ENCODE peak calls at places on chromosomes 4 and X, in nine cellular contexts. One of them, this sample, is unnamed.

GRCh38 chr4:131499139-131499873 is 1649.8 kb upstream of the PCDH10 start:
- DNase-seq in right lobe of liver: no peak
- DNase-seq in cardiac muscle cell: peak
- DNase-seq in SK-MEL-5: no peak
- DNase-seq in NCI-H2029 treated with DMSO at 0.1 percent for 48 hours: no peak
- DNase-seq in T-helper 2 cell: no peak
- DNase-seq in ELF-1: no peak
- DNase-seq in activated T-cell treated with anti-CD3 and anti-CD28 coated beads, Interleukin-2, amount 50 U/mL, for 72 hours: no peak
- DNase-seq in H7: no peak
- DNase-seq in this sample: no peak

GRCh38 chr4:66572949-66573348 is 902.7 kb upstream of the EPHA5 start:
- DNase-seq in NCI-H2029 treated with DMSO at 0.1 percent for 48 hours: no peak
- DNase-seq in T-helper 2 cell: no peak
- DNase-seq in ELF-1: no peak
- DNase-seq in H7: no peak
- DNase-seq in SK-MEL-5: no peak
- DNase-seq in cardiac muscle cell: peak
- DNase-seq in right lobe of liver: no peak
- DNase-seq in activated T-cell treated with anti-CD3 and anti-CD28 coated beads, Interleukin-2, amount 50 U/mL, for 72 hours: no peak
- DNase-seq in this sample: no peak

GRCh38 chr4:185554243-185555126 is 19.2 kb upstream of the PDLIM3 start:
- DNase-seq in activated T-cell treated with anti-CD3 and anti-CD28 coated beads, Interleukin-2, amount 50 U/mL, for 72 hours: no peak
- DNase-seq in right lobe of liver: no peak
- DNase-seq in T-helper 2 cell: no peak
- DNase-seq in ELF-1: no peak
- DNase-seq in SK-MEL-5: no peak
- DNase-seq in cardiac muscle cell: no peak
- DNase-seq in NCI-H2029 treated with DMSO at 0.1 percent for 48 hours: no peak
- DNase-seq in H7: no peak
- DNase-seq in this sample: no peak

GRCh38 chr4:17597517-17597916 is 16.9 kb upstream of the MED28 start:
- DNase-seq in T-helper 2 cell: no peak
- DNase-seq in SK-MEL-5: peak
- DNase-seq in H7: no peak
- DNase-seq in ELF-1: no peak
- DNase-seq in cardiac muscle cell: peak
- DNase-seq in activated T-cell treated with anti-CD3 and anti-CD28 coated beads, Interleukin-2, amount 50 U/mL, for 72 hours: no peak
- DNase-seq in right lobe of liver: no peak
- DNase-seq in NCI-H2029 treated with DMSO at 0.1 percent for 48 hours: no peak
- DNase-seq in this sample: no peak

GRCh38 chr4:6278801-6279197 is 9.1 kb downstream of the WFS1 start:
- DNase-seq in SK-MEL-5: no peak
- DNase-seq in cardiac muscle cell: peak
- DNase-seq in ELF-1: no peak
- DNase-seq in T-helper 2 cell: no peak
- DNase-seq in NCI-H2029 treated with DMSO at 0.1 percent for 48 hours: no peak
- DNase-seq in right lobe of liver: no peak
- DNase-seq in activated T-cell treated with anti-CD3 and anti-CD28 coated beads, Interleukin-2, amount 50 U/mL, for 72 hours: peak
- DNase-seq in H7: no peak
- DNase-seq in this sample: no peak

GRCh38 chr4:168598191-168598590 is 101.3 kb downstream of the PALLD start:
- DNase-seq in activated T-cell treated with anti-CD3 and anti-CD28 coated beads, Interleukin-2, amount 50 U/mL, for 72 hours: no peak
- DNase-seq in H7: no peak
- DNase-seq in ELF-1: no peak
- DNase-seq in right lobe of liver: no peak
- DNase-seq in NCI-H2029 treated with DMSO at 0.1 percent for 48 hours: no peak
- DNase-seq in cardiac muscle cell: peak
- DNase-seq in T-helper 2 cell: no peak
- DNase-seq in SK-MEL-5: no peak
- DNase-seq in this sample: no peak

GRCh38 chr4:121822796-121823504 is 733 bp downstream of the CCNA2 start:
- DNase-seq in SK-MEL-5: peak
- DNase-seq in ELF-1: peak
- DNase-seq in activated T-cell treated with anti-CD3 and anti-CD28 coated beads, Interleukin-2, amount 50 U/mL, for 72 hours: peak
- DNase-seq in NCI-H2029 treated with DMSO at 0.1 percent for 48 hours: no peak
- DNase-seq in H7: peak
- DNase-seq in right lobe of liver: peak
- DNase-seq in T-helper 2 cell: peak
- DNase-seq in cardiac muscle cell: peak
- DNase-seq in this sample: no peak

GRCh38 chrX:118525146-118525725 is 29.6 kb downstream of the DOCK11 start:
- DNase-seq in ELF-1: no peak
- DNase-seq in T-helper 2 cell: no peak
- DNase-seq in SK-MEL-5: no peak
- DNase-seq in cardiac muscle cell: no peak
- DNase-seq in H7: no peak
- DNase-seq in right lobe of liver: no peak
- DNase-seq in NCI-H2029 treated with DMSO at 0.1 percent for 48 hours: no peak
- DNase-seq in activated T-cell treated with anti-CD3 and anti-CD28 coated beads, Interleukin-2, amount 50 U/mL, for 72 hours: no peak
- DNase-seq in this sample: no peak